ENCODE peak calls at places on chromosomes 5 and 9, in four cellular contexts. K is mammary epithelial cell, Y is vagina, N is heart right ventricle. F is an unnamed sample.

GRCh38 chr5:145983461-145983860 is 47.1 kb downstream of the SH3RF2 start:
- DNase-seq in N (no peak), Y (no peak), K (no peak), F (no peak)

GRCh38 chr9:137672907-137673791 is 54.3 kb downstream of the EHMT1 start:
- DNase-seq in N (peak; percentile 31), K (peak; percentile 48), Y (no peak), F (no peak)

GRCh38 chr9:35962126-35962906 is 4.4 kb upstream of the OR2S2 start:
- DNase-seq in Y (no peak), K (no peak), N (peak; percentile 34), F (no peak)

GRCh38 chr5:160439205-160439600 is 17.5 kb downstream of the PTTG1 start:
- DNase-seq in Y (no peak), K (peak; percentile 70), N (peak; percentile 86), F (peak; percentile 94)

GRCh38 chr5:56757077-56757476 is 58.3 kb upstream of the MAP3K1 start:
- DNase-seq in Y (no peak), N (no peak), K (peak; percentile 62), F (no peak)

GRCh38 chr5:62395210-62395950 is 8.3 kb downstream of the DIMT1 start:
- DNase-seq in N (no peak), K (peak; percentile 67), Y (no peak), F (no peak)

GRCh38 chr5:98775246-98775961 is 1.9 kb downstream of the RGMB start:
- DNase-seq in Y (no peak), K (no peak), N (no peak), F (no peak)

GRCh38 chr5:36763454-36763853 is 113.1 kb upstream of the NIPBL start:
- DNase-seq in N (no peak), Y (no peak), K (no peak), F (no peak)

GRCh38 chr9:12916037-12916436 is 141.2 kb downstream of the LURAP1L start:
- DNase-seq in K (peak; percentile 37), Y (no peak), N (no peak), F (no peak)

GRCh38 chr5:43190755-43191603 is 1.0 kb upstream of the NIM1K start:
- DNase-seq in N (no peak), Y (no peak), K (no peak), F (no peak)

GRCh38 chr5:43191740-43192557 is at the start of gene NIM1K:
- DNase-seq in N (peak; percentile 68), Y (no peak), K (no peak), F (peak; percentile 42)

GRCh38 chr5:43193952-43194321 is 1.9 kb downstream of the NIM1K start:
- DNase-seq in N (no peak), Y (no peak), K (no peak), F (no peak)

GRCh38 chr5:43193171-43193951 is 1.3 kb downstream of the NIM1K start:
- DNase-seq in N (no peak), K (peak; percentile 86), Y (no peak), F (no peak)

DNA sequence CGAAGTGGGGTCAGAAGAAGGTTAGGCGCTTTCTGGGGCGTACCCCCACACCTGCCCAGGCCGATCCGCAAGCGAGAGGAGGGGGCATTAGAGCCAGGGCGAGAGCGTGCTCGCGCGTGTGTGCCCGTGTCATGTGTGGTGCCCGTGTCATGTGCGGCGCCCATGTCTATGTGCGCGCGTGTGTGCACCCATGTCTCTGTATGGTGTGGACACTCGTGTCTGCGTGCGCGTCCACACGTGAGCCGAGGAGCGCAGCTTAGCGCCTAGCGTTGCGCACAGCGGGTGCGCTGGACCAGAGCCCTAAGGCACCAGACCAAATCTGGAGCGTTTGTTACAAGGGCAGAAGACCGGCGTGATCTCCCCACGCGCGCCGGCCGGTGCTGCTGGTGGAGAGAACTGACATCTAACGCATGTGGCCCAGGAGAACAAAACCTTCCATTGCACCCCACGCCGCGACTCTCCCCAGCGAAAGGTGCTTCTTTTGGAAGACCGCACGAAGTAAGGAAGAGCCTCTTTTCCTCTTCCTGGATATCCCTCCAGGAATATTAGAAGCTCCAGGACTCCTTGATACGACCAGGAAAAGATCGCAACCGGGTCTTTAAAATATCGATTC is 639 bp downstream of the NIM1K start:
- DNase-seq in Y (no peak), K (peak; percentile 41), N (peak; percentile 30), F (peak; percentile 83)
- H3K4me3 ChIP-seq in Y (peak overlapping the region; percentile 63), K (peak overlapping the region; percentile 44), N (peak overlapping the region; percentile 56), F (peak overlapping the region; percentile 38)

GRCh38 chr5:168620807-168621206 is 41.6 kb upstream of the PANK3 start:
- DNase-seq in Y (no peak), N (no peak), K (no peak), F (no peak)
- H3K9me3 ChIP-seq in Y (no peaks in the 10 kb centered on the region), N (no peaks in the 10 kb centered on the region), K (no peaks in the 10 kb centered on the region), F (no peaks in the 10 kb centered on the region)

GRCh38 chr9:136372561-136373299 is 739 bp downstream of the CARD9 start:
- DNase-seq in N (peak; percentile 65), Y (no peak), K (peak; percentile 26), F (peak; percentile 86)
- TF ChIP-seq CTCF in N (no peak), Y (no peak), K (peak; percentile 24), F (no peak)

DNA sequence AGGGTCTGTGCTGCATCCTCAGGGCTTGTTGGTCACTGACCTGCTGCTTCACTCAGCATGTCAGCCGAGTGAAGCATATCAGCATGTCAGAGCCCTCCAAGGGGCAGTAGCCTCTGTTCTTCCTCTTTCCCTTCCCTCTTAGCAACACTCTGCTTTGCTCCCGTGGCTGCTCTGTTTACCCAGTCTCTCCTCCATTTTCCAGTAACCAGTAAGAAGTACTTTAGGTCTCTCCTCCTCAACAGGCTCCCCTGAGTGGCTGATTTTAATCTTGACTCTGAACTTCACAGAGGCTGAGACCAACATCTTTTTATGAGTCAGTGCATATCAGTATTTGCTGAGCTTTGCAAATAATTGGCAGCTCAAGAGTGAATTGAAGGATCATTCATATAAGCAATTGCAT is 18.6 kb upstream of the ADRB2 start:
- DNase-seq in K (no peak), N (no peak), Y (no peak), F (no peak)
- H3K4me3 ChIP-seq in K (no peak overlapping the region), N (no peak overlapping the region), Y (no peak overlapping the region), F (no peak overlapping the region)

DNA sequence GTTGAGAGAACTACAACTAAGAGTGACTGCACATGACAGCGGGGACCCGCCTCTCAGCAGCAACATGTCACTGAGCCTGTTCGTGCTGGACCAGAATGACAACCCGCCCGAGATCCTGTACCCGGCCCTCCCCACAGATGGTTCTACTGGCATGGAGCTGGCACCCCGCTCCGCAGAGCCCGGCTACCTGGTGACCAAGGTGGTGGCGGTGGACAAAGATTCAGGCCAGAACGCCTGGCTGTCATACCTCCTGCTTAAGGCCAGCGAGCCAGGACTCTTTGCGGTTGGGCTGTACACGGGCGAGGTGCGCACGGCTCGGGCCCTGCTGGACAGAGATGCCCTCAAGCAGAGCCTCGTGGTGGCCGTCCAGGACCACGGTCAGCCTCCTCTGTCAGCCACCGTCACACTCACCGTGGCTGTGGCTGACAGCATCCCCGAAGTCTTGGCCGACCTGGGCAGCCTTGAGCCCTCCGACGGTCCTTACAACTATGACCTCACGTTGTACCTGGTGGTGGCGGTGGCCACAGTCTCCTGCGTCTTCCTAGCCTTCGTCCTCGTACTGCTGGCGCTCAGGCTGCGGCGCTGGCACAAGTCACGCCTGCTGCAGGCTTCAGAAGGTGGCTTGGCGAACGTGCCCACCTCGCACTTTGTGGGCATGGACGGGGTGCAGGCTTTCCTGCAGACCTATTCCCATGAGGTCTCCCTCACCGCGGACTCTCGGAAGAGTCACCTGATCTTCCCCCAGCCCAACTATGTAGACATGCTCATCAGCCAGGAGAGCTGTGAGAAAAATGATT is 2.1 kb downstream of the PCDHGA7 start:
- DNase-seq in N (no peak), Y (no peak), K (no peak), F (no peak)
- H3K9me3 ChIP-seq in N (peaks cover 3% of the 10 kb centered on the region), Y (peaks cover 61% of the 10 kb centered on the region), K (peaks cover 36% of the 10 kb centered on the region), F (peaks cover 91% of the 10 kb centered on the region)

DNA sequence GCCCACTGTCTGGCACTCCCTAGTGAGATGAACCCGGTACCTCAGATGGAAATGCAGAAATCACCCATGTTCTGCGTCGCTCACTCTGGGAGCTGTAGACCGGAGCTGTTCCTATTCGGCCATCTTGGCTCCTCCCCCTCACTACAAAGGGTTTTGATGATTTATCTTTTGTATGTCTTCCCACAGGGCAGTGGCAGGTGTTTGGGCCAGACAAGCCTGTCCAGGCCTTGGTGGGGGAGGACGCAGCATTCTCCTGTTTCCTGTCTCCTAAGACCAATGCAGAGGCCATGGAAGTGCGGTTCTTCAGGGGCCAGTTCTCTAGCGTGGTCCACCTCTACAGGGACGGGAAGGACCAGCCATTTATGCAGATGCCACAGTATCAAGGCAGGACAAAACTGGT is 9.4 kb downstream of the BTNL8 start:
- DNase-seq in K (no peak), Y (no peak), N (no peak), F (no peak)
- TF ChIP-seq CTCF in K (no peak), Y (no peak), N (no peak), F (no peak)

GRCh38 chr9:133562611-133563285 is 28.2 kb downstream of the ADAMTSL2 start:
- DNase-seq in N (no peak), K (no peak), Y (no peak), F (no peak)
- H3K4me3 ChIP-seq in N (no peak overlapping the region), K (no peak overlapping the region), Y (no peak overlapping the region), F (no peak overlapping the region)

GRCh38 chr5:6188344-6188743 is 190.0 kb downstream of the MED10 start:
- DNase-seq in Y (peak; percentile 58), N (no peak), K (no peak), F (no peak)
- H3K9me3 ChIP-seq in Y (no peaks in the 10 kb centered on the region), N (no peaks in the 10 kb centered on the region), K (no peaks in the 10 kb centered on the region), F (no peaks in the 10 kb centered on the region)

F was measured in left lung.